ENCODE peak calls at places on chromosomes 16 and 17, in eight cellular contexts. One of them, this sample, is unnamed.

GRCh38 chr16:17206712-17207111 is 264.0 kb downstream of the XYLT1 start:
- DNase-seq in left colon: no peak
- DNase-seq in Peyer's patch: no peak
- DNase-seq in lower leg skin: no peak
- DNase-seq in activated naive CD4-positive, alpha-beta T cell treated with Interleukin-2 at 50 U/mL for 16 hours: no peak
- DNase-seq in NCI-H446: no peak
- DNase-seq in upper lobe of right lung: no peak
- DNase-seq in NCI-H1694: no peak
- DNase-seq in this sample: no peak

GRCh38 chr16:27311897-27312303 is 1.9 kb upstream of the IL4R start:
- DNase-seq in NCI-H446: no peak
- DNase-seq in activated naive CD4-positive, alpha-beta T cell treated with Interleukin-2 at 50 U/mL for 16 hours: no peak
- DNase-seq in left colon: no peak
- DNase-seq in upper lobe of right lung: no peak
- DNase-seq in NCI-H1694: no peak
- DNase-seq in Peyer's patch: no peak
- DNase-seq in lower leg skin: peak
- DNase-seq in this sample: no peak

GRCh38 chr17:58335061-58335731 is 6.6 kb upstream of the TSPOAP1 start:
- DNase-seq in NCI-H446: no peak
- DNase-seq in left colon: no peak
- DNase-seq in Peyer's patch: peak
- DNase-seq in upper lobe of right lung: peak
- DNase-seq in lower leg skin: no peak
- DNase-seq in NCI-H1694: no peak
- DNase-seq in activated naive CD4-positive, alpha-beta T cell treated with Interleukin-2 at 50 U/mL for 16 hours: peak
- DNase-seq in this sample: no peak

GRCh38 chr17:66663041-66663494 is 171.8 kb upstream of the CACNG5 start:
- DNase-seq in Peyer's patch: no peak
- DNase-seq in NCI-H446: no peak
- DNase-seq in activated naive CD4-positive, alpha-beta T cell treated with Interleukin-2 at 50 U/mL for 16 hours: no peak
- DNase-seq in lower leg skin: no peak
- DNase-seq in left colon: no peak
- DNase-seq in NCI-H1694: no peak
- DNase-seq in upper lobe of right lung: no peak
- DNase-seq in this sample: no peak

GRCh38 chr17:62670202-62670821 is 42.8 kb downstream of the MRC2 start:
- DNase-seq in lower leg skin: no peak
- DNase-seq in activated naive CD4-positive, alpha-beta T cell treated with Interleukin-2 at 50 U/mL for 16 hours: no peak
- DNase-seq in NCI-H1694: no peak
- DNase-seq in upper lobe of right lung: no peak
- DNase-seq in NCI-H446: no peak
- DNase-seq in Peyer's patch: no peak
- DNase-seq in left colon: no peak
- DNase-seq in this sample: no peak

GRCh38 chr17:45170976-45171337 is 9.3 kb downstream of the HEXIM2 start:
- DNase-seq in left colon: peak
- DNase-seq in Peyer's patch: no peak
- DNase-seq in lower leg skin: peak
- DNase-seq in upper lobe of right lung: peak
- DNase-seq in NCI-H446: no peak
- DNase-seq in activated naive CD4-positive, alpha-beta T cell treated with Interleukin-2 at 50 U/mL for 16 hours: no peak
- DNase-seq in NCI-H1694: no peak
- DNase-seq in this sample: peak

GRCh38 chr16:69848635-69849545 is 86.8 kb downstream of the WWP2 start:
- DNase-seq in upper lobe of right lung: peak
- DNase-seq in left colon: peak
- DNase-seq in Peyer's patch: peak
- DNase-seq in lower leg skin: peak
- DNase-seq in activated naive CD4-positive, alpha-beta T cell treated with Interleukin-2 at 50 U/mL for 16 hours: no peak
- DNase-seq in NCI-H1694: no peak
- DNase-seq in NCI-H446: peak
- DNase-seq in this sample: peak

GRCh38 chr16:12159672-12160071 is 183.1 kb downstream of the SNX29 start:
- DNase-seq in Peyer's patch: no peak
- DNase-seq in NCI-H1694: no peak
- DNase-seq in activated naive CD4-positive, alpha-beta T cell treated with Interleukin-2 at 50 U/mL for 16 hours: no peak
- DNase-seq in upper lobe of right lung: no peak
- DNase-seq in lower leg skin: no peak
- DNase-seq in left colon: no peak
- DNase-seq in NCI-H446: no peak
- DNase-seq in this sample: no peak

GRCh38 chr17:42878123-42878880 is 22.3 kb upstream of the G6PC1 start:
- DNase-seq in NCI-H446: no peak
- DNase-seq in Peyer's patch: no peak
- DNase-seq in NCI-H1694: no peak
- DNase-seq in lower leg skin: no peak
- DNase-seq in upper lobe of right lung: no peak
- DNase-seq in activated naive CD4-positive, alpha-beta T cell treated with Interleukin-2 at 50 U/mL for 16 hours: no peak
- DNase-seq in left colon: no peak
- DNase-seq in this sample: no peak

GRCh38 chr16:64250866-64251265 is 871.0 kb downstream of the CDH11 start:
- DNase-seq in Peyer's patch: no peak
- DNase-seq in left colon: no peak
- DNase-seq in upper lobe of right lung: no peak
- DNase-seq in activated naive CD4-positive, alpha-beta T cell treated with Interleukin-2 at 50 U/mL for 16 hours: no peak
- DNase-seq in NCI-H1694: no peak
- DNase-seq in lower leg skin: no peak
- DNase-seq in NCI-H446: no peak
- DNase-seq in this sample: peak

GRCh38 chr17:27315322-27315721 is 21.4 kb downstream of the WSB1 start:
- DNase-seq in Peyer's patch: no peak
- DNase-seq in lower leg skin: no peak
- DNase-seq in activated naive CD4-positive, alpha-beta T cell treated with Interleukin-2 at 50 U/mL for 16 hours: no peak
- DNase-seq in left colon: peak
- DNase-seq in NCI-H446: peak
- DNase-seq in NCI-H1694: peak
- DNase-seq in upper lobe of right lung: peak
- DNase-seq in this sample: peak

GRCh38 chr16:67226295-67226803 is 581 bp upstream of the TMEM208 start:
- DNase-seq in left colon: no peak
- DNase-seq in NCI-H446: no peak
- DNase-seq in upper lobe of right lung: no peak
- DNase-seq in NCI-H1694: no peak
- DNase-seq in lower leg skin: no peak
- DNase-seq in activated naive CD4-positive, alpha-beta T cell treated with Interleukin-2 at 50 U/mL for 16 hours: no peak
- DNase-seq in Peyer's patch: no peak
- DNase-seq in this sample: no peak